ENCODE peak calls at places on chromosomes 13 and 19, in four cellular contexts. I is PC-3, D is Peyer's patch, J is psoas muscle. V is an unnamed sample. For H3K27me3, the result is how much of the 10 kb centered on the place peaks cover.

GRCh38 chr13:104796581-104796980 is 1730.4 kb upstream of the SLC10A2 start:
- DNase-seq in I (no peak), D (no peak), J (no peak), V (no peak)

GRCh38 chr13:39353988-39354387 is 249.0 kb downstream of the LHFPL6 start:
- DNase-seq in I (no peak), D (no peak), J (no peak), V (no peak)

GRCh38 chr19:54172764-54173699 is at the start of gene TMC4:
- DNase-seq in I (peak), D (peak), J (no peak), V (no peak)

GRCh38 chr13:103351035-103351828 is 285.0 kb upstream of the SLC10A2 start:
- DNase-seq in I (peak), D (no peak), J (no peak), V (no peak)

GRCh38 chr13:52399708-52400107 is 6.3 kb downstream of the THSD1 start:
- DNase-seq in I (no peak), D (no peak), J (no peak), V (no peak)

GRCh38 chr13:59444210-59444857 is 719.4 kb downstream of the DIAPH3 start:
- DNase-seq in I (no peak), D (no peak), J (no peak), V (no peak)

GRCh38 chr13:97327521-97328221 is 105.5 kb downstream of the MBNL2 start:
- DNase-seq in I (no peak), D (no peak), J (no peak), V (no peak)

GRCh38 chr19:55443824-55444719 is 972 bp upstream of the SHISA7 start:
- DNase-seq in I (no peak), D (no peak), J (no peak), V (no peak)

GRCh38 chr13:60328073-60328472 is 68.9 kb upstream of the TDRD3 start:
- DNase-seq in I (no peak), D (no peak), J (no peak), V (no peak)

GRCh38 chr13:19183676-19184075 is 2.1 kb upstream of the TUBA3C start:
- DNase-seq in I (no peak), D (no peak), J (no peak), V (peak)

GRCh38 chr19:13036366-13036976 is 41.2 kb downstream of the NFIX start:
- DNase-seq in I (peak), D (no peak), J (peak), V (peak)

GRCh38 chr13:102374726-102375125 is 27.1 kb downstream of the FGF14 start:
- DNase-seq in I (no peak), D (no peak), J (no peak), V (no peak)

GRCh38 chr13:99359493-99359892 is 52.3 kb upstream of the GPR183 start:
- DNase-seq in I (no peak), D (peak), J (no peak), V (no peak)

GRCh38 chr19:53294786-53295441 is 27.4 kb upstream of the VN1R4 start:
- DNase-seq in I (no peak), D (no peak), J (no peak), V (no peak)

GRCh38 chr13:31053098-31053497 is 108.6 kb downstream of the HSPH1 start:
- DNase-seq in I (peak), D (no peak), J (peak), V (no peak)

GRCh38 chr19:34217952-34218817 is 36.2 kb upstream of the GARRE1 start:
- DNase-seq in I (peak), D (peak), J (no peak), V (no peak)

GRCh38 chr19:58059003-58059671 is at the start of gene ZNF135:
- DNase-seq in I (no peak), D (peak), J (peak), V (peak)

GRCh38 chr19:48867922-48868195 is 558 bp downstream of the PLEKHA4 start:
- DNase-seq in I (no peak), D (no peak), J (no peak), V (no peak)

GRCh38 chr13:99628442-99628841 is 127.2 kb downstream of the TM9SF2 start:
- DNase-seq in I (no peak), D (no peak), J (no peak), V (no peak)

GRCh38 chr19:12365094-12365371 is 450 bp downstream of the ZNF442 start:
- DNase-seq in I (peak), D (no peak), J (no peak), V (no peak)

GRCh38 chr13:96003304-96003703 is 49.9 kb downstream of the UGGT2 start:
- DNase-seq in I (peak), D (no peak), J (no peak), V (no peak)

GRCh38 chr13:20526664-20527063 is 1.0 kb upstream of the CRYL1 start:
- DNase-seq in I (no peak), D (no peak), J (no peak), V (no peak)

GRCh38 chr19:485122-485521 is 11.2 kb upstream of the MADCAM1 start:
- DNase-seq in I (no peak), D (no peak), J (no peak), V (no peak)

GRCh38 chr13:24168392-24168750 is 7.9 kb downstream of the SPATA13 start:
- DNase-seq in I (no peak), D (no peak), J (no peak), V (no peak)

GRCh38 chr19:38781058-38781457 is 7.7 kb upstream of the LGALS7 start:
- DNase-seq in I (no peak), D (no peak), J (no peak), V (no peak)

GRCh38 chr13:105611424-105611823 is 924.0 kb downstream of the EFNB2 start:
- DNase-seq in I (no peak), D (no peak), J (no peak), V (no peak)

GRCh38 chr13:66111628-66112027 is 1118.5 kb downstream of the PCDH9 start:
- DNase-seq in I (no peak), D (no peak), J (no peak), V (no peak)

GRCh38 chr13:102847272-102848234 is 1.7 kb downstream of the ERCC5 start:
- DNase-seq in I (peak), D (no peak), J (no peak), V (no peak)

GRCh38 chr19:30884146-30884812 is 465.0 kb downstream of the TSHZ3 start:
- DNase-seq in I (no peak), D (no peak), J (no peak), V (no peak)

GRCh38 chr13:40456397-40456958 is 210.0 kb downstream of the FOXO1 start:
- DNase-seq in I (no peak), D (no peak), J (no peak), V (no peak)

GRCh38 chr19:18204394-18205179 is 745 bp upstream of the RAB3A start:
- DNase-seq in I (no peak), D (peak), J (peak), V (no peak)

GRCh38 chr13:91296011-91296410 is 51.5 kb upstream of the MIR17HG start:
- DNase-seq in I (no peak), D (no peak), J (no peak), V (no peak)

GRCh38 chr13:113582841-113583631 is 1.5 kb upstream of the TFDP1 start:
- DNase-seq in I (no peak), D (no peak), J (no peak), V (peak)

GRCh38 chr19:4988770-4989251 is 19.9 kb downstream of the KDM4B start:
- DNase-seq in I (no peak), D (no peak), J (peak), V (peak)

GRCh38 chr13:73220966-73221720 is 162.3 kb downstream of the KLF5 start:
- DNase-seq in I (no peak), D (no peak), J (no peak), V (no peak)

GRCh38 chr13:26029581-26030136 is 22.2 kb downstream of the SHISA2 start:
- DNase-seq in I (no peak), D (no peak), J (no peak), V (no peak)

GRCh38 chr13:28564030-28564429 is 69.1 kb upstream of the FLT1 start:
- DNase-seq in I (peak), D (no peak), J (no peak), V (no peak)

GRCh38 chr13:78875792-78876580 is 217.0 kb upstream of the OBI1 start:
- DNase-seq in I (peak), D (no peak), J (no peak), V (no peak)

DNA sequence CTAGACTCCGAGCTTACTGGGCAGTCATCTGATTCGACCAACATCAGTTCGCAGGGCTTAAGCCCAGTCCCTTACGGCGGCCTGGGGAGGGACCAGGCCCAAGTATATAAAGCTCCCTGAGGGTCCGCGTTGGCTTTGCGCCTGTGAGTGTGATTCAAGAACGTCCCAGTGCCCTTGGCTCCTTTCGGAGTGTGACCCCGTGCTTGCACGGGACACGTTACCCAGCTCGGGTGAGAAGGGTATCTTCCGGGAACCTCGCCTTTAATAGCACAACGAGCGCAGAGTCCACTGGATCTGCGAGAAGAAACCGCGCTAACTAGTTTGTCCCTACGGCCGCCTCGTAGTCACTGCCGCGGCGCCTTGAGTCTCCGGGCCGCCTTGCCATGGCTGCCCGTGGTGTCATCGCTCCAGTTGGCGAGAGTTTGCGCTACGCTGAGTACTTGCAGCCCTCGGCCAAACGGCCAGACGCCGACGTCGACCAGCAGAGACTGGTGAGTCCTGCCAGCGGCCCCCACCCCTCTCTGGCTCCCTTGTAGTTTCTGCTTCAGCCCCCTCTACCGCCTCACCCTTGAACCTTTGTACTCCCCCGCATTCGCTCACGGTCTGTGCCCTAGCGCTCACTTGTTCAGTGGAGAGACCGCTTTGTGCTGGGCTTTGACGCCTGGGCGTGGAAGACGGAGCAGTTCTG is at the start of gene DNAJC15:
- DNase-seq in I (peak), D (peak), J (peak), V (peak)
- TF ChIP-seq CTCF in I (no peak), D (no peak), J (no peak), V (no peak)

GRCh38 chr19:46825731-46826055 is 25.0 kb downstream of the AP2S1 start:
- DNase-seq in I (peak), D (no peak), J (no peak), V (no peak)

GRCh38 chr19:46824887-46825730 is 25.5 kb downstream of the AP2S1 start:
- DNase-seq in I (no peak), D (peak), J (no peak), V (no peak)

GRCh38 chr19:46823049-46823448 is 27.6 kb downstream of the AP2S1 start:
- DNase-seq in I (no peak), D (no peak), J (no peak), V (no peak)

GRCh38 chr19:46818812-46819211 is 30.4 kb upstream of the SLC1A5 start:
- DNase-seq in I (peak), D (no peak), J (no peak), V (no peak)

GRCh38 chr19:46821512-46822359 is 28.9 kb downstream of the AP2S1 start:
- DNase-seq in I (no peak), D (peak), J (no peak), V (no peak)
- H3K27me3 ChIP-seq in I (under half), D (under half), J (under half), V (under half)

DNA sequence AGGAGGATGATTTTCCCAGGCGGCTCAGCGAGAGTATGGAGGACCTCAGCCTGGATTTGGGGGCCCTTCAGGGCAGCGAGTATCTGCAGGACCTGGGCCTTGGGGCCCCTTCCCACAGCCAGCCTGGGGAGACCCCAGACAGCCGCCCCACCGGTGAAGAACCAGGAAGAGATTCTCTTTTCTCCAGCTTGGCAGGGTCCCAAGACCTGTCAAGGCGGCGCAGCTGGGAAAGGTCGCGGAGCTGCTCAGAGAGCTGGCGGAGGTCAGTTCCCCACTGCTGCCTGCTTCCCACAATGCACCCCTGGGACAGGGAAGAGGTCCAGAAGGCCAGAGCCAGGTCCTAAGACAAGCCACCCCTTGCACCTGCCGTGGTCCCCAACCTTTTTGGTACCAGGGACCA is 24.1 kb downstream of the ARHGEF18 start:
- DNase-seq in I (no peak), D (no peak), J (no peak), V (no peak)
- H3K27ac ChIP-seq in I (no peak), D (no peak), J (no peak), V (no peak)

GRCh38 chr19:10568826-10569651 is at the start of gene CDKN2D:
- DNase-seq in I (peak), D (peak), J (peak), V (peak)
- TF ChIP-seq CTCF in I (no peak), D (peak), J (peak), V (peak)

DNA sequence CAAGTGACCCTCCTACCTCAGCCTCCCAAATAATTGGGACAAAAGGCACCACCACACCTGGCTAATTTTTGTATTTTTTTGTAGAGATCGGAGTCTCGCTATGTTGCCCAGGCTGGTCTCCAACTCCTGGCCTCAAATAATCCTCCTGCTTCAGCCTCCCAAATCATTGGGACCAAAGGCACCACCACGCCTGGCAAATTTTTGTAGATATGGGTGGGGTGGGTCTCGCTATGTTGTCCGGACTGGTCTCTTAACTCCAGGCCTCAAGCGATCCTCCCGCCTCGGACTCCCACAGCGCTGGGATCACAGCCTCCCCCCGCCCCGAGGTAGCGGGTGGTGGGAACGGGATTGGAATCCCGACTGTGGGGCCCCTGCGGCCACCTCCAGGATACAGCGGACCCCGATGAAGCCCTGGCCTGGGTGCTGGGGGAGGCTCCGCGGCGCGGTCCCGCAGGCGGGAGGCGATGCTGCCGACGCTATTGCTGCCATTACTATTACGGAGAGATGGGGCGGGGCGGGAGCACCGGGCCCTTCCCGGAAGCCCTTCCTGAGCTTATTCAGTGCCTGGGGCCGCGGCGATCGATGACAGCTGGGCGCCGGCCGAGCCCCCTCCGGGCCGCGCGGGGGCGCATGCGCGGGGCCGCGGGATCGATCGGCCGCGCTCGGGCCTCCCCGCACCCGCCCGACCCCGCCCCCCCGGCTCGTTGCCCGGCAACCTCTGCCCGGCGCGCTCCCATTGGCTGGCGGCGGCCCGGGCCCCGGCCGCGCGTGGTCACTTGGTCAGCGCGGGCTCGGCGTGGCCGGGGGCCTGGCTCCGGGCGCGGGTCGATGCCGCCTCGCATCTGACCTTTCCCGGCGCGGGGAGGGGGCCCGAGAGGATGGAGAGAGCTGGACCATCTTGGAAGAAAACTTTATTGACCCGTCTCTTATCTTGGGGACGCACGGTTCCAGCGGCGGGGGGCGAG is 27.9 kb upstream of the ONECUT3 start:
- DNase-seq in I (peak), D (no peak), J (peak), V (no peak)
- H3K27me3 ChIP-seq in I (under half), D (under half), J (under half), V (under half)

DNA sequence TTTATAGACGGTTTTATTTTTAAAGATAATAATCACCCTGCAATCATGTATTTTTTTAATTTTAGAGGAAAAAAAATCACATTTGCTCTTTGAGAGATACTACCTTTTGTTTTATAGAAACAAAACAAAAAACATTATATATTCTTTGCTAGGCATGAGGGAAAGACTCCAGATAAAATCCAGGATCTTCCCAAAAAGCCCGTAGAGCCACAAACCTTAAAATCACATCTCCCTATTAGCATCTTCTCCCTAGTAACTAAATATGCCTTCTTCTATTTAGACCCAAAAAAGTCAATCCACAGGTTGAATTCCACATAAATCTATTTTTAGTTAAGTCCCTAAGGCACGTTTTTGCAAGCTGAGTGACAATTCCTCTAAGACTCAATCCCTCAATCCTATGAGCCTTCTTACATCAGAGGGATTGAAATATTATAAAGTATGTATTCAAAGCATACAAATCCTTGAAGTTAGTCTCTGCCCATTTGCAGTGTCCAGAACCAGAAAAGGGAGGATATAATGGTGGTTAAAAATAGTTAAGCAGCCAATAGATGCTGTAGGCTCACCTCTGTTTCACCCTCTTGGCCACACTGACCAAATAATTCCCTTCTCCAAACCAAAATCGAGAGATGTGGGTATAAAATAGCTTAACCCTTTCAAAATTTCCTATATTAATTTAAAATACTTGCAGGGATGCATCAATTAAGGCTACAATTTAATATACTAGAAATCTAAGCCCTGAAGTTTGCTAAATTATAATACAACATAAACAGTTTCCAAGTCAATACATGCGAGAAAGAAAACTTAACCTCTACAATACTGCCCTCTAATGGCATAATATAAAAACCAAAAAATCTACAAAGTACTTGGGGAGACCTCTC is 64.0 kb downstream of the SERP2 start:
- DNase-seq in I (peak), D (no peak), J (no peak), V (no peak)
- H3K27ac ChIP-seq in I (peak), D (peak), J (peak), V (peak)

GRCh38 chr19:8832132-8833021 is at the start of the genes MBD3L1 and ZNF558:
- DNase-seq in I (peak), D (peak), J (peak), V (peak)
- TF ChIP-seq CTCF in I (peak), D (peak), J (peak), V (peak)

GRCh38 chr13:46639033-46639981 is 86.3 kb downstream of the LRCH1 start:
- DNase-seq in I (no peak), D (no peak), J (no peak), V (no peak)
- H3K27me3 ChIP-seq in I (under half), D (under half), J (under half), V (under half)

GRCh38 chr13:110627761-110628476 is 12.6 kb downstream of the NAXD start:
- DNase-seq in I (no peak), D (no peak), J (no peak), V (no peak)
- H3K27ac ChIP-seq in I (no peak), D (no peak), J (peak), V (peak)

GRCh38 chr19:15453091-15453498 is 3.3 kb upstream of the WIZ start:
- DNase-seq in I (no peak), D (no peak), J (no peak), V (no peak)
- TF ChIP-seq CTCF in I (no peak), D (no peak), J (peak), V (no peak)

V was measured in right atrium auricular region.